ENCODE peak calls at places on chromosomes 13 and 19, in ten cellular contexts. One of them, this sample, is unnamed. For H3K36me3, the result is how much of the 10 kb centered on the place peaks cover.

GRCh38 chr13:72384879-72385278 is 342.6 kb downstream of the MZT1 start:
- DNase-seq in H7: no peak
- DNase-seq in CD4-positive, alpha-beta memory T cell: no peak
- DNase-seq in brain microvascular endothelial cell: peak
- DNase-seq in bronchial epithelial cell: peak
- DNase-seq in heart left ventricle: no peak
- DNase-seq in pancreas: no peak
- DNase-seq in GM23338: no peak
- DNase-seq in aorta: no peak
- DNase-seq in body of pancreas: no peak
- DNase-seq in this sample: no peak

GRCh38 chr19:30450101-30450500 is 77.9 kb downstream of the ZNF536 start:
- DNase-seq in H7: peak
- DNase-seq in CD4-positive, alpha-beta memory T cell: no peak
- DNase-seq in brain microvascular endothelial cell: no peak
- DNase-seq in bronchial epithelial cell: no peak
- DNase-seq in heart left ventricle: peak
- DNase-seq in pancreas: no peak
- DNase-seq in GM23338: peak
- DNase-seq in aorta: no peak
- DNase-seq in body of pancreas: no peak
- DNase-seq in this sample: no peak

GRCh38 chr13:100334209-100334608 is 245.3 kb downstream of the PCCA start:
- DNase-seq in H7: no peak
- DNase-seq in CD4-positive, alpha-beta memory T cell: no peak
- DNase-seq in brain microvascular endothelial cell: no peak
- DNase-seq in bronchial epithelial cell: no peak
- DNase-seq in heart left ventricle: no peak
- DNase-seq in pancreas: no peak
- DNase-seq in GM23338: no peak
- DNase-seq in aorta: no peak
- DNase-seq in body of pancreas: no peak
- DNase-seq in this sample: no peak

GRCh38 chr19:6042776-6043726 is 65.1 kb upstream of the RANBP3 start:
- DNase-seq in H7: no peak
- DNase-seq in CD4-positive, alpha-beta memory T cell: no peak
- DNase-seq in brain microvascular endothelial cell: no peak
- DNase-seq in bronchial epithelial cell: no peak
- DNase-seq in heart left ventricle: no peak
- DNase-seq in pancreas: no peak
- DNase-seq in GM23338: no peak
- DNase-seq in aorta: no peak
- DNase-seq in body of pancreas: no peak
- DNase-seq in this sample: no peak

GRCh38 chr13:40787062-40787461 is 2.3 kb upstream of the SLC25A15 start:
- DNase-seq in H7: no peak
- DNase-seq in CD4-positive, alpha-beta memory T cell: no peak
- DNase-seq in brain microvascular endothelial cell: peak
- DNase-seq in bronchial epithelial cell: no peak
- DNase-seq in heart left ventricle: no peak
- DNase-seq in pancreas: no peak
- DNase-seq in GM23338: no peak
- DNase-seq in aorta: no peak
- DNase-seq in body of pancreas: no peak
- DNase-seq in this sample: no peak

GRCh38 chr19:58434217-58434616 is 5.7 kb downstream of the ZNF132 start:
- DNase-seq in H7: no peak
- DNase-seq in CD4-positive, alpha-beta memory T cell: no peak
- DNase-seq in brain microvascular endothelial cell: no peak
- DNase-seq in bronchial epithelial cell: no peak
- DNase-seq in heart left ventricle: no peak
- DNase-seq in pancreas: no peak
- DNase-seq in GM23338: peak
- DNase-seq in aorta: no peak
- DNase-seq in body of pancreas: no peak
- DNase-seq in this sample: no peak

GRCh38 chr13:79799466-79799865 is 318.5 kb downstream of the NDFIP2 start:
- DNase-seq in H7: no peak
- DNase-seq in CD4-positive, alpha-beta memory T cell: no peak
- DNase-seq in brain microvascular endothelial cell: no peak
- DNase-seq in bronchial epithelial cell: no peak
- DNase-seq in heart left ventricle: no peak
- DNase-seq in pancreas: no peak
- DNase-seq in GM23338: no peak
- DNase-seq in aorta: no peak
- DNase-seq in body of pancreas: no peak
- DNase-seq in this sample: no peak

GRCh38 chr13:59318320-59318930 is 845.3 kb downstream of the DIAPH3 start:
- DNase-seq in H7: peak
- DNase-seq in CD4-positive, alpha-beta memory T cell: peak
- DNase-seq in brain microvascular endothelial cell: peak
- DNase-seq in bronchial epithelial cell: peak
- DNase-seq in heart left ventricle: peak
- DNase-seq in pancreas: peak
- DNase-seq in GM23338: peak
- DNase-seq in aorta: peak
- DNase-seq in body of pancreas: peak
- DNase-seq in this sample: no peak

GRCh38 chr19:5534787-5535586 is 32.8 kb downstream of the TINCR start:
- DNase-seq in H7: peak
- DNase-seq in CD4-positive, alpha-beta memory T cell: no peak
- DNase-seq in brain microvascular endothelial cell: no peak
- DNase-seq in bronchial epithelial cell: no peak
- DNase-seq in heart left ventricle: no peak
- DNase-seq in pancreas: no peak
- DNase-seq in GM23338: peak
- DNase-seq in aorta: no peak
- DNase-seq in body of pancreas: no peak
- DNase-seq in this sample: no peak

GRCh38 chr19:48342841-48343540 is 17.6 kb downstream of the EMP3 start:
- DNase-seq in H7: peak
- DNase-seq in CD4-positive, alpha-beta memory T cell: no peak
- DNase-seq in brain microvascular endothelial cell: peak
- DNase-seq in bronchial epithelial cell: peak
- DNase-seq in heart left ventricle: no peak
- DNase-seq in pancreas: no peak
- DNase-seq in GM23338: no peak
- DNase-seq in aorta: no peak
- DNase-seq in body of pancreas: no peak
- DNase-seq in this sample: no peak

GRCh38 chr13:27174766-27175455 is 3.3 kb upstream of the USP12 start:
- DNase-seq in H7: no peak
- DNase-seq in CD4-positive, alpha-beta memory T cell: no peak
- DNase-seq in brain microvascular endothelial cell: no peak
- DNase-seq in bronchial epithelial cell: no peak
- DNase-seq in heart left ventricle: no peak
- DNase-seq in pancreas: no peak
- DNase-seq in GM23338: no peak
- DNase-seq in aorta: no peak
- DNase-seq in body of pancreas: no peak
- DNase-seq in this sample: no peak

GRCh38 chr13:30696278-30697176 is 38.8 kb upstream of the ALOX5AP start:
- DNase-seq in H7: no peak
- DNase-seq in CD4-positive, alpha-beta memory T cell: no peak
- DNase-seq in brain microvascular endothelial cell: no peak
- DNase-seq in bronchial epithelial cell: no peak
- DNase-seq in heart left ventricle: peak
- DNase-seq in pancreas: no peak
- DNase-seq in GM23338: peak
- DNase-seq in aorta: peak
- DNase-seq in body of pancreas: no peak
- DNase-seq in this sample: no peak

GRCh38 chr19:49779731-49780578 is 13.2 kb downstream of the AP2A1 start:
- DNase-seq in H7: no peak
- DNase-seq in CD4-positive, alpha-beta memory T cell: no peak
- DNase-seq in brain microvascular endothelial cell: no peak
- DNase-seq in bronchial epithelial cell: no peak
- DNase-seq in heart left ventricle: no peak
- DNase-seq in pancreas: no peak
- DNase-seq in GM23338: no peak
- DNase-seq in aorta: no peak
- DNase-seq in body of pancreas: no peak
- DNase-seq in this sample: no peak

GRCh38 chr13:94218537-94218936 is 260.9 kb downstream of the DCT start:
- DNase-seq in H7: peak
- DNase-seq in CD4-positive, alpha-beta memory T cell: no peak
- DNase-seq in brain microvascular endothelial cell: no peak
- DNase-seq in bronchial epithelial cell: no peak
- DNase-seq in heart left ventricle: no peak
- DNase-seq in pancreas: no peak
- DNase-seq in GM23338: peak
- DNase-seq in aorta: no peak
- DNase-seq in body of pancreas: no peak
- DNase-seq in this sample: no peak

DNA sequence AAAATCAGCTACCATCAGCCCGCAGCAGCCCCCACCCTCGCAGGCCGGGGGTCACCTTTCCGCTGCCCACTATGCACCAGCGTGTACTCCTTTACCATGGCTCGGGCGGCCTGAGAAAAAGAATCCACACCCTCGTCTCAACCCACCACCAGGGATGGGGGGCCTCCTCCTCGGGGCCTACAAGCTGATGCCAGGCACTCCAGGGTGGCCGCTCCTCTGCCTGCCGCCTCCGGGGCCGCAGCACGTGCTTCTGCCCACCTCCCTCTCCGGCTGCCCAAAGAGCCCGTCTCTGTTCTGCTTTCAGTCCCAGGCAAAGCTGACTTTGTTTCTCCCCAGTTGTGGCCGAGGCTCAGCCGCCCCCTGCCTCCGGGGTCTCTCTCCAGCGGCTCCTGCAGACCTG is 11.1 kb upstream of the MEX3D start:
- DNase-seq in H7: no peak
- DNase-seq in CD4-positive, alpha-beta memory T cell: no peak
- DNase-seq in brain microvascular endothelial cell: no peak
- DNase-seq in bronchial epithelial cell: no peak
- DNase-seq in heart left ventricle: no peak
- DNase-seq in pancreas: no peak
- DNase-seq in GM23338: no peak
- DNase-seq in aorta: no peak
- DNase-seq in body of pancreas: no peak
- DNase-seq in this sample: no peak
- H3K36me3 ChIP-seq in H7: under half
- H3K36me3 ChIP-seq in CD4-positive, alpha-beta memory T cell: under half
- H3K36me3 ChIP-seq in brain microvascular endothelial cell: under half
- H3K36me3 ChIP-seq in bronchial epithelial cell: under half
- H3K36me3 ChIP-seq in heart left ventricle: under half
- H3K36me3 ChIP-seq in pancreas: under half
- H3K36me3 ChIP-seq in GM23338: under half
- H3K36me3 ChIP-seq in aorta: under half
- H3K36me3 ChIP-seq in body of pancreas: under half
- H3K36me3 ChIP-seq in this sample: under half

GRCh38 chr19:1275976-1276619 is 768 bp downstream of the FAM174C start:
- DNase-seq in H7: no peak
- DNase-seq in CD4-positive, alpha-beta memory T cell: no peak
- DNase-seq in brain microvascular endothelial cell: no peak
- DNase-seq in bronchial epithelial cell: no peak
- DNase-seq in heart left ventricle: no peak
- DNase-seq in pancreas: no peak
- DNase-seq in GM23338: no peak
- DNase-seq in aorta: no peak
- DNase-seq in body of pancreas: peak
- DNase-seq in this sample: no peak

GRCh38 chr19:1273263-1274041 is 1.9 kb upstream of the FAM174C start:
- DNase-seq in H7: no peak
- DNase-seq in CD4-positive, alpha-beta memory T cell: no peak
- DNase-seq in brain microvascular endothelial cell: no peak
- DNase-seq in bronchial epithelial cell: no peak
- DNase-seq in heart left ventricle: no peak
- DNase-seq in pancreas: no peak
- DNase-seq in GM23338: no peak
- DNase-seq in aorta: no peak
- DNase-seq in body of pancreas: no peak
- DNase-seq in this sample: no peak

GRCh38 chr19:1275260-1275975 is at the start of gene FAM174C:
- DNase-seq in H7: peak
- DNase-seq in CD4-positive, alpha-beta memory T cell: peak
- DNase-seq in brain microvascular endothelial cell: peak
- DNase-seq in bronchial epithelial cell: peak
- DNase-seq in heart left ventricle: peak
- DNase-seq in pancreas: peak
- DNase-seq in GM23338: peak
- DNase-seq in aorta: peak
- DNase-seq in body of pancreas: peak
- DNase-seq in this sample: peak

GRCh38 chr19:1274081-1274851 is 1.1 kb upstream of the FAM174C start:
- DNase-seq in H7: peak
- DNase-seq in CD4-positive, alpha-beta memory T cell: no peak
- DNase-seq in brain microvascular endothelial cell: no peak
- DNase-seq in bronchial epithelial cell: no peak
- DNase-seq in heart left ventricle: no peak
- DNase-seq in pancreas: no peak
- DNase-seq in GM23338: no peak
- DNase-seq in aorta: peak
- DNase-seq in body of pancreas: peak
- DNase-seq in this sample: no peak

GRCh38 chr19:1274852-1275259 is 474 bp upstream of the FAM174C start:
- DNase-seq in H7: no peak
- DNase-seq in CD4-positive, alpha-beta memory T cell: no peak
- DNase-seq in brain microvascular endothelial cell: no peak
- DNase-seq in bronchial epithelial cell: no peak
- DNase-seq in heart left ventricle: no peak
- DNase-seq in pancreas: no peak
- DNase-seq in GM23338: peak
- DNase-seq in aorta: peak
- DNase-seq in body of pancreas: no peak
- DNase-seq in this sample: no peak
- H3K36me3 ChIP-seq in H7: under half
- H3K36me3 ChIP-seq in CD4-positive, alpha-beta memory T cell: half or more
- H3K36me3 ChIP-seq in brain microvascular endothelial cell: under half
- H3K36me3 ChIP-seq in bronchial epithelial cell: under half
- H3K36me3 ChIP-seq in heart left ventricle: under half
- H3K36me3 ChIP-seq in pancreas: under half
- H3K36me3 ChIP-seq in GM23338: under half
- H3K36me3 ChIP-seq in aorta: under half
- H3K36me3 ChIP-seq in body of pancreas: under half
- H3K36me3 ChIP-seq in this sample: half or more

DNA sequence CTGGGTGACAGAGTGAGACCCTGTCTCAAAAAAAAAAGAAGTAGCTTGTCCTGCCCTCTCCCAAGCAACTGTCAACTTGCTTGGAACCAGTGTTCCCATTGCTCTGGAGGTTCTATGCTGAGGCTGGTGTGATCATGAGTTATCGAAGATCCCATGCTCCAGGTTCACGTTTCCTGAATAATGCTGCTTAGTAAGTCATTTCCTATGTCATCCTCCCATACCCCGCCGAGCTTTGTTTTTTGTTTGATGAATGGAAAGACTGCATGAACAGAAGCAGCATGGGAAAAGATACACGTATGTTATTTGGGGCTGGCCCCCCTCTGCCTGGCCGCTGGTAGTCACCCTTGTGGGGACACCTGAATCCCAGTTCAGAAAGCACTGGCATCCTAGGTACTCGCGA is 11.3 kb downstream of the SLC25A42 start:
- DNase-seq in H7: no peak
- DNase-seq in CD4-positive, alpha-beta memory T cell: no peak
- DNase-seq in brain microvascular endothelial cell: no peak
- DNase-seq in bronchial epithelial cell: no peak
- DNase-seq in heart left ventricle: no peak
- DNase-seq in pancreas: no peak
- DNase-seq in GM23338: no peak
- DNase-seq in aorta: no peak
- DNase-seq in body of pancreas: no peak
- DNase-seq in this sample: no peak
- H3K36me3 ChIP-seq in H7: under half
- H3K36me3 ChIP-seq in CD4-positive, alpha-beta memory T cell: under half
- H3K36me3 ChIP-seq in brain microvascular endothelial cell: under half
- H3K36me3 ChIP-seq in bronchial epithelial cell: under half
- H3K36me3 ChIP-seq in heart left ventricle: under half
- H3K36me3 ChIP-seq in pancreas: under half
- H3K36me3 ChIP-seq in GM23338: under half
- H3K36me3 ChIP-seq in aorta: under half
- H3K36me3 ChIP-seq in body of pancreas: under half
- H3K36me3 ChIP-seq in this sample: under half

GRCh38 chr19:55676384-55676783 is 1.4 kb downstream of the EPN1 start:
- DNase-seq in H7: no peak
- DNase-seq in CD4-positive, alpha-beta memory T cell: no peak
- DNase-seq in brain microvascular endothelial cell: no peak
- DNase-seq in bronchial epithelial cell: peak
- DNase-seq in heart left ventricle: peak
- DNase-seq in pancreas: no peak
- DNase-seq in GM23338: no peak
- DNase-seq in aorta: no peak
- DNase-seq in body of pancreas: peak
- DNase-seq in this sample: no peak
- H3K36me3 ChIP-seq in H7: under half
- H3K36me3 ChIP-seq in CD4-positive, alpha-beta memory T cell: under half
- H3K36me3 ChIP-seq in brain microvascular endothelial cell: under half
- H3K36me3 ChIP-seq in bronchial epithelial cell: under half
- H3K36me3 ChIP-seq in heart left ventricle: under half
- H3K36me3 ChIP-seq in pancreas: under half
- H3K36me3 ChIP-seq in GM23338: under half
- H3K36me3 ChIP-seq in aorta: under half
- H3K36me3 ChIP-seq in body of pancreas: under half
- H3K36me3 ChIP-seq in this sample: half or more